ENCODE peak calls at places on chromosomes 13 and 19, in seven cellular contexts. T is testis, J is pancreas, F is BJ, X is ascending aorta, B is fibroblast of pulmonary artery, P is Peyer's patch. D is an unnamed sample.

GRCh38 chr13:44312898-44313551 is 60.6 kb upstream of the SERP2 start:
- DNase-seq in T (no peak), P (no peak), X (no peak), J (no peak), B (peak), F (peak), D (peak)

GRCh38 chr13:20924758-20925394 is 22.3 kb upstream of the XPO4 start:
- DNase-seq in X (no peak), P (peak), F (no peak), B (peak), T (peak), J (peak), D (peak)

GRCh38 chr19:18759435-18760426 is 31.4 kb downstream of the COMP start:
- DNase-seq in P (no peak), B (no peak), T (no peak), J (no peak), F (no peak), X (no peak), D (no peak)

GRCh38 chr13:111485491-111486250 is 165.2 kb downstream of the TEX29 start:
- DNase-seq in T (peak), X (no peak), B (no peak), F (no peak), J (no peak), P (no peak), D (no peak)

GRCh38 chr13:42272115-42272756 is at the start of gene AKAP11:
- DNase-seq in J (peak), T (peak), X (peak), F (no peak), P (peak), B (peak), D (no peak)

GRCh38 chr13:113086031-113086750 is 19.4 kb upstream of the F7 start:
- DNase-seq in F (no peak), T (no peak), B (peak), J (no peak), P (no peak), X (no peak), D (no peak)

GRCh38 chr13:112510987-112511715 is 76.8 kb downstream of the TUBGCP3 start:
- DNase-seq in X (no peak), J (no peak), T (no peak), B (no peak), F (no peak), P (no peak), D (no peak)

GRCh38 chr19:43561144-43561970 is 14.0 kb downstream of the XRCC1 start:
- DNase-seq in T (no peak), F (no peak), P (no peak), B (no peak), X (no peak), J (no peak), D (no peak)

GRCh38 chr13:42997381-42997780 is 5.3 kb upstream of the EPSTI1 start:
- DNase-seq in T (no peak), P (no peak), X (no peak), J (no peak), F (no peak), B (peak), D (no peak)

GRCh38 chr13:78806457-78806856 is 147.5 kb upstream of the OBI1 start:
- DNase-seq in B (no peak), P (no peak), F (no peak), X (no peak), T (no peak), J (no peak), D (no peak)
- TF ChIP-seq CTCF in B (peak), P (peak), F (peak), X (no peak), T (no peak), J (no peak), D (no peak)

DNA sequence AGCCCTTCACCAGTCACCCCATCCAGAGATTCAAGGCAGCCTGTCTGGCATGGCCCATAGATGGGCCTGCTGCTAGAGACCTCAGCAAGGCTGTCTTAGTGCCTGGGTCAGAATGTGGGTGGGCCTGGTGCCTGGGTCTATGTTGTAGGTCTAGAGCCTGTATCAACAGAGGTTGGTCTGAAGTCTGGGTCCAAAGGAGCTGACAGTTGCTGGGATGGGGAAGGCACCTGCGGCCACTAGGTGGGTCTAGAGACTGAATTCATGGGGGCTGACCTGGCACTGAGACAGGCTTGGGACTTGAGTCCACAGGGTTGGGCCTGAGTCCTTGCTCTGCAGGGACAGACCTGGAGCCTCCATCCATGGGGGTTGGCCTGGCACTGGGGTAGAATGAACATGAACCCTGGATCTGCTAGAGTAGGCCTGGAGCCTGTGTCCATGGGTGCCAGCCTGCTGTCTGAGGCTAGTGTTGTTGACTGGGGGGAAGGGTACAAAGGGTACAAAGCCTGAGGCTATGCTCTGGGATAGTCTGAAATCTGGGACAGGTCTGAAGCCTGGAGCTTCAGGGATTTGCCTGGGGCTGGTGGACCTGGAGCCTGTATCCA is 516.8 kb downstream of the OLFM4 start:
- DNase-seq in J (no peak), F (no peak), P (no peak), T (no peak), X (no peak), B (no peak), D (no peak)
- TF ChIP-seq CTCF in J (no peak), F (no peak), P (no peak), T (no peak), X (no peak), B (no peak), D (no peak)

GRCh38 chr19:52601025-52601973 is 31.2 kb downstream of the ZNF701 start:
- DNase-seq in P (peak), X (peak), B (peak), J (peak), T (peak), F (peak), D (peak)
- TF ChIP-seq CTCF in P (no peak), X (peak), B (peak), J (no peak), T (peak), F (peak), D (peak)

GRCh38 chr19:33373701-33374405 is at the start of gene CEBPG:
- DNase-seq in T (peak), B (peak), P (peak), J (peak), X (no peak), F (no peak), D (no peak)

GRCh38 chr19:33375760-33376159 is 2.3 kb downstream of the CEBPG start:
- DNase-seq in P (no peak), F (no peak), B (peak), T (no peak), J (no peak), X (no peak), D (no peak)

GRCh38 chr19:33376423-33376822 is 2.9 kb downstream of the CEBPG start:
- DNase-seq in T (no peak), J (peak), P (no peak), F (peak), B (peak), X (no peak), D (peak)

GRCh38 chr19:33375156-33375744 is 1.7 kb downstream of the CEBPG start:
- DNase-seq in B (no peak), T (no peak), F (no peak), X (no peak), P (no peak), J (peak), D (no peak)

DNA sequence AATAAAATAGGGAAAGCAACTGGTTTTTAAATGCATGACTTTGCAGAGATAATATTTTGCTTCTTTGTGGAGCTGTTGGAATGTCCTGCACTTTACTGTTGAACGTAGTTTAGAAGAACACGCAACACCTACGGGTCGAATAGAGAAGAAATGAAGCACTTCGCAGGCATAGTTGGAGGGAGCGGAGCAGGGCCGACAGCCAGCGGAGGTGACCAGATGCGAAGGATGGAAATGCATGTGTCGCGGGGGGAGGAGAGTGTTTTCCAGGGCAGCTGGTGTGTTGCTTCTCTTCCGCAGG is 846 bp downstream of the CEBPG start:
- DNase-seq in F (no peak), J (peak), B (no peak), P (no peak), T (no peak), X (no peak), D (no peak)
- TF ChIP-seq CTCF in F (no peak), J (no peak), B (no peak), P (no peak), T (no peak), X (no peak), D (no peak)

DNA sequence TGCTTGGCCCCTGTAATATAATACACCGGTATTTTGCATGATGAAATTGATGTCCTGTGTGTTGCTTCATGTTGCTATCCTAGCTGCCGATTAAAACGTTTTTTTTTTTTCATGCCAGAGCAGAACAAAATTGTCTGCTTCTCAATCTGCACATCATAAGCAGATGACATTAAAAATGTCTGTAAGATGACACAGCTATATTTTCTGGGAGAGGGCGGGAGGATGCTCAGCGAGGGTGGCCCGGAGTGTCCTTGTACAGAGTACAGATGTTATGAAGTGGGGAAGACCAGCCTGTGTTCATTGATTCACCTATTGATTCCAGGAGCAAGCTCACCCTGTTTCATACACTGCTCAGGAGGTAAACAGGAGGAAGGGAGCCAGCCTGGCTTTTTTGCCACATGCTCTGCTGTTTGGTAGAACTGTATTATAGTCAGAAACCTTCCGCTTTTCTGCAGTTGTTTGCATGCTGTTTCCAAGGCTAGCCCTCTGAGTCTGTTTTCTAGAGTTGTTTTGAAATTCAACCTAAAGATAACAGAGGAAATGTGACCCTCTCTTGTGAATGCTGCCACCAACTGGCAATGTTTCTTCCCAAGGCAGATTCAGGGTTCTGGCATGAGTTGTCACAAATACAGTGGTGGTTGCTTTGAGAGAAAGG is 4.7 kb upstream of the IRS2 start:
- DNase-seq in T (peak), B (peak), P (no peak), F (no peak), J (no peak), X (no peak), D (no peak)
- TF ChIP-seq CTCF in T (peak), B (peak), P (peak), F (peak), J (no peak), X (no peak), D (peak)

D was measured in AG09309.